ENCODE peak calls at places on chromosomes 11 and 22, in ten cellular contexts. One of them, this sample, is unnamed.

GRCh38 chr11:19951558-19952083 is 208.7 kb downstream of the DBX1 start:
- DNase-seq in activated CD4-positive, alpha-beta T cell treated with anti-CD3 and anti-CD28 coated beads, Interleukin-2, amount 10 ng/mL, durations not matched to agents 24 days and 14 days: peak; percentile 71
- DNase-seq in Jurkat, Clone E6-1: peak; percentile 26
- DNase-seq in left ventricle myocardium superior: no peak
- DNase-seq in osteoblast: peak; percentile 37
- DNase-seq in AG04450: no peak
- DNase-seq in NCI-H460: peak; percentile 69
- DNase-seq in posterior vena cava: no peak
- DNase-seq in Ammon's horn: peak; percentile 72
- DNase-seq in cardiac fibroblast: peak; percentile 72
- DNase-seq in this sample: peak; percentile 80

GRCh38 chr11:116813781-116814471 is 9.2 kb downstream of the APOA4 start:
- DNase-seq in Jurkat, Clone E6-1: no peak
- DNase-seq in cardiac fibroblast: peak; percentile 45
- DNase-seq in NCI-H460: no peak
- DNase-seq in AG04450: no peak
- DNase-seq in activated CD4-positive, alpha-beta T cell treated with anti-CD3 and anti-CD28 coated beads, Interleukin-2, amount 10 ng/mL, durations not matched to agents 24 days and 14 days: peak; percentile 55
- DNase-seq in left ventricle myocardium superior: no peak
- DNase-seq in osteoblast: no peak
- DNase-seq in Ammon's horn: no peak
- DNase-seq in posterior vena cava: no peak
- DNase-seq in this sample: no peak

GRCh38 chr22:50489363-50490243 is 2.9 kb downstream of the MIOX start:
- DNase-seq in cardiac fibroblast: no peak
- DNase-seq in activated CD4-positive, alpha-beta T cell treated with anti-CD3 and anti-CD28 coated beads, Interleukin-2, amount 10 ng/mL, durations not matched to agents 24 days and 14 days: no peak
- DNase-seq in osteoblast: peak; percentile 81
- DNase-seq in AG04450: no peak
- DNase-seq in left ventricle myocardium superior: no peak
- DNase-seq in Jurkat, Clone E6-1: no peak
- DNase-seq in NCI-H460: no peak
- DNase-seq in Ammon's horn: no peak
- DNase-seq in posterior vena cava: no peak
- DNase-seq in this sample: no peak

GRCh38 chr11:46983598-46983997 is 47.0 kb downstream of the CSTPP1 start:
- DNase-seq in posterior vena cava: no peak
- DNase-seq in cardiac fibroblast: no peak
- DNase-seq in osteoblast: no peak
- DNase-seq in left ventricle myocardium superior: no peak
- DNase-seq in Ammon's horn: no peak
- DNase-seq in activated CD4-positive, alpha-beta T cell treated with anti-CD3 and anti-CD28 coated beads, Interleukin-2, amount 10 ng/mL, durations not matched to agents 24 days and 14 days: no peak
- DNase-seq in NCI-H460: no peak
- DNase-seq in Jurkat, Clone E6-1: peak; percentile 79
- DNase-seq in AG04450: no peak
- DNase-seq in this sample: no peak

GRCh38 chr11:44484211-44484610 is 81.3 kb upstream of the CD82 start:
- DNase-seq in posterior vena cava: no peak
- DNase-seq in Jurkat, Clone E6-1: no peak
- DNase-seq in left ventricle myocardium superior: no peak
- DNase-seq in activated CD4-positive, alpha-beta T cell treated with anti-CD3 and anti-CD28 coated beads, Interleukin-2, amount 10 ng/mL, durations not matched to agents 24 days and 14 days: no peak
- DNase-seq in osteoblast: peak; percentile 81
- DNase-seq in cardiac fibroblast: peak; percentile 42
- DNase-seq in AG04450: no peak
- DNase-seq in NCI-H460: no peak
- DNase-seq in Ammon's horn: no peak
- DNase-seq in this sample: no peak

GRCh38 chr11:7143908-7144307 is 55.1 kb downstream of the RBMXL2 start:
- DNase-seq in AG04450: no peak
- DNase-seq in cardiac fibroblast: peak; percentile 54
- DNase-seq in activated CD4-positive, alpha-beta T cell treated with anti-CD3 and anti-CD28 coated beads, Interleukin-2, amount 10 ng/mL, durations not matched to agents 24 days and 14 days: no peak
- DNase-seq in Ammon's horn: peak; percentile 61
- DNase-seq in Jurkat, Clone E6-1: peak; percentile 14
- DNase-seq in NCI-H460: no peak
- DNase-seq in posterior vena cava: no peak
- DNase-seq in osteoblast: no peak
- DNase-seq in left ventricle myocardium superior: no peak
- DNase-seq in this sample: peak; percentile 77

GRCh38 chr11:105144887-105145286 is 5.3 kb upstream of the CARD18 start:
- DNase-seq in cardiac fibroblast: peak; percentile 78
- DNase-seq in NCI-H460: peak; percentile 51
- DNase-seq in posterior vena cava: no peak
- DNase-seq in osteoblast: no peak
- DNase-seq in Ammon's horn: no peak
- DNase-seq in activated CD4-positive, alpha-beta T cell treated with anti-CD3 and anti-CD28 coated beads, Interleukin-2, amount 10 ng/mL, durations not matched to agents 24 days and 14 days: no peak
- DNase-seq in Jurkat, Clone E6-1: no peak
- DNase-seq in AG04450: peak; percentile 42
- DNase-seq in left ventricle myocardium superior: no peak
- DNase-seq in this sample: no peak

GRCh38 chr11:125402436-125402835 is 93.6 kb downstream of the FEZ1 start:
- DNase-seq in NCI-H460: no peak
- DNase-seq in Ammon's horn: no peak
- DNase-seq in cardiac fibroblast: peak; percentile 36
- DNase-seq in activated CD4-positive, alpha-beta T cell treated with anti-CD3 and anti-CD28 coated beads, Interleukin-2, amount 10 ng/mL, durations not matched to agents 24 days and 14 days: no peak
- DNase-seq in AG04450: no peak
- DNase-seq in left ventricle myocardium superior: no peak
- DNase-seq in Jurkat, Clone E6-1: no peak
- DNase-seq in osteoblast: no peak
- DNase-seq in posterior vena cava: peak; percentile 9
- DNase-seq in this sample: no peak

GRCh38 chr22:32466496-32466895 is 2.2 kb upstream of the BPIFC start:
- DNase-seq in NCI-H460: no peak
- DNase-seq in left ventricle myocardium superior: no peak
- DNase-seq in activated CD4-positive, alpha-beta T cell treated with anti-CD3 and anti-CD28 coated beads, Interleukin-2, amount 10 ng/mL, durations not matched to agents 24 days and 14 days: no peak
- DNase-seq in osteoblast: no peak
- DNase-seq in posterior vena cava: no peak
- DNase-seq in cardiac fibroblast: no peak
- DNase-seq in Jurkat, Clone E6-1: no peak
- DNase-seq in Ammon's horn: no peak
- DNase-seq in AG04450: no peak
- DNase-seq in this sample: no peak

GRCh38 chr11:62601114-62601363 is 626 bp downstream of the MTA2 start:
- DNase-seq in Ammon's horn: peak; percentile 54
- DNase-seq in NCI-H460: no peak
- DNase-seq in cardiac fibroblast: no peak
- DNase-seq in AG04450: no peak
- DNase-seq in left ventricle myocardium superior: peak; percentile 75
- DNase-seq in osteoblast: peak; percentile 89
- DNase-seq in posterior vena cava: peak; percentile 90
- DNase-seq in activated CD4-positive, alpha-beta T cell treated with anti-CD3 and anti-CD28 coated beads, Interleukin-2, amount 10 ng/mL, durations not matched to agents 24 days and 14 days: peak; percentile 87
- DNase-seq in Jurkat, Clone E6-1: no peak
- DNase-seq in this sample: no peak

GRCh38 chr22:42434283-42434682 is 2.1 kb upstream of the NFAM1 start:
- DNase-seq in AG04450: no peak
- DNase-seq in activated CD4-positive, alpha-beta T cell treated with anti-CD3 and anti-CD28 coated beads, Interleukin-2, amount 10 ng/mL, durations not matched to agents 24 days and 14 days: no peak
- DNase-seq in NCI-H460: no peak
- DNase-seq in Jurkat, Clone E6-1: no peak
- DNase-seq in Ammon's horn: peak; percentile 15
- DNase-seq in left ventricle myocardium superior: peak; percentile 55
- DNase-seq in posterior vena cava: no peak
- DNase-seq in cardiac fibroblast: no peak
- DNase-seq in osteoblast: peak; percentile 44
- DNase-seq in this sample: no peak

GRCh38 chr22:17945851-17946690 is 78.3 kb downstream of the MICAL3 start:
- DNase-seq in AG04450: no peak
- DNase-seq in activated CD4-positive, alpha-beta T cell treated with anti-CD3 and anti-CD28 coated beads, Interleukin-2, amount 10 ng/mL, durations not matched to agents 24 days and 14 days: no peak
- DNase-seq in NCI-H460: no peak
- DNase-seq in osteoblast: peak; percentile 59
- DNase-seq in Jurkat, Clone E6-1: no peak
- DNase-seq in posterior vena cava: peak; percentile 41
- DNase-seq in Ammon's horn: no peak
- DNase-seq in left ventricle myocardium superior: no peak
- DNase-seq in cardiac fibroblast: no peak
- DNase-seq in this sample: peak; percentile 78

GRCh38 chr22:19674129-19674928 is 40.0 kb upstream of the SEPTIN5 start:
- DNase-seq in activated CD4-positive, alpha-beta T cell treated with anti-CD3 and anti-CD28 coated beads, Interleukin-2, amount 10 ng/mL, durations not matched to agents 24 days and 14 days: no peak
- DNase-seq in osteoblast: no peak
- DNase-seq in cardiac fibroblast: no peak
- DNase-seq in posterior vena cava: no peak
- DNase-seq in NCI-H460: no peak
- DNase-seq in Ammon's horn: no peak
- DNase-seq in Jurkat, Clone E6-1: no peak
- DNase-seq in AG04450: no peak
- DNase-seq in left ventricle myocardium superior: no peak
- DNase-seq in this sample: no peak

GRCh38 chr11:726278-726915 is 20.4 kb downstream of the EPS8L2 start:
- DNase-seq in NCI-H460: no peak
- DNase-seq in activated CD4-positive, alpha-beta T cell treated with anti-CD3 and anti-CD28 coated beads, Interleukin-2, amount 10 ng/mL, durations not matched to agents 24 days and 14 days: peak; percentile 88
- DNase-seq in Ammon's horn: no peak
- DNase-seq in posterior vena cava: peak; percentile 90
- DNase-seq in left ventricle myocardium superior: peak; percentile 50
- DNase-seq in Jurkat, Clone E6-1: no peak
- DNase-seq in cardiac fibroblast: peak; percentile 33
- DNase-seq in osteoblast: peak; percentile 94
- DNase-seq in AG04450: no peak
- DNase-seq in this sample: no peak

GRCh38 chr11:130390071-130390758 is 38.2 kb downstream of the ADAMTS8 start:
- DNase-seq in activated CD4-positive, alpha-beta T cell treated with anti-CD3 and anti-CD28 coated beads, Interleukin-2, amount 10 ng/mL, durations not matched to agents 24 days and 14 days: no peak
- DNase-seq in osteoblast: peak; percentile 94
- DNase-seq in posterior vena cava: no peak
- DNase-seq in cardiac fibroblast: peak; percentile 82
- DNase-seq in Ammon's horn: peak; percentile 89
- DNase-seq in NCI-H460: peak; percentile 23
- DNase-seq in Jurkat, Clone E6-1: peak; percentile 23
- DNase-seq in left ventricle myocardium superior: no peak
- DNase-seq in AG04450: peak; percentile 97
- DNase-seq in this sample: peak; percentile 49

GRCh38 chr22:50329236-50329635 is 2.4 kb upstream of the DENND6B start:
- DNase-seq in posterior vena cava: no peak
- DNase-seq in NCI-H460: no peak
- DNase-seq in osteoblast: peak; percentile 49
- DNase-seq in left ventricle myocardium superior: no peak
- DNase-seq in Jurkat, Clone E6-1: no peak
- DNase-seq in cardiac fibroblast: peak; percentile 68
- DNase-seq in Ammon's horn: no peak
- DNase-seq in activated CD4-positive, alpha-beta T cell treated with anti-CD3 and anti-CD28 coated beads, Interleukin-2, amount 10 ng/mL, durations not matched to agents 24 days and 14 days: no peak
- DNase-seq in AG04450: no peak
- DNase-seq in this sample: no peak

GRCh38 chr11:126748097-126748756 is 252.3 kb downstream of the KIRREL3 start:
- DNase-seq in left ventricle myocardium superior: no peak
- DNase-seq in Ammon's horn: no peak
- DNase-seq in AG04450: no peak
- DNase-seq in Jurkat, Clone E6-1: peak; percentile 37
- DNase-seq in cardiac fibroblast: no peak
- DNase-seq in activated CD4-positive, alpha-beta T cell treated with anti-CD3 and anti-CD28 coated beads, Interleukin-2, amount 10 ng/mL, durations not matched to agents 24 days and 14 days: no peak
- DNase-seq in osteoblast: no peak
- DNase-seq in NCI-H460: no peak
- DNase-seq in posterior vena cava: no peak
- DNase-seq in this sample: no peak

GRCh38 chr22:49620666-49621065 is 207.0 kb downstream of the BRD1 start:
- DNase-seq in AG04450: no peak
- DNase-seq in posterior vena cava: peak; percentile 55
- DNase-seq in Jurkat, Clone E6-1: no peak
- DNase-seq in NCI-H460: no peak
- DNase-seq in cardiac fibroblast: no peak
- DNase-seq in left ventricle myocardium superior: peak; percentile 14
- DNase-seq in osteoblast: no peak
- DNase-seq in Ammon's horn: no peak
- DNase-seq in activated CD4-positive, alpha-beta T cell treated with anti-CD3 and anti-CD28 coated beads, Interleukin-2, amount 10 ng/mL, durations not matched to agents 24 days and 14 days: no peak
- DNase-seq in this sample: no peak

GRCh38 chr11:62988281-62988680 is 3.5 kb upstream of the SLC22A6 start:
- DNase-seq in NCI-H460: no peak
- DNase-seq in AG04450: no peak
- DNase-seq in posterior vena cava: no peak
- DNase-seq in left ventricle myocardium superior: no peak
- DNase-seq in cardiac fibroblast: no peak
- DNase-seq in Ammon's horn: no peak
- DNase-seq in Jurkat, Clone E6-1: no peak
- DNase-seq in osteoblast: peak; percentile 44
- DNase-seq in activated CD4-positive, alpha-beta T cell treated with anti-CD3 and anti-CD28 coated beads, Interleukin-2, amount 10 ng/mL, durations not matched to agents 24 days and 14 days: no peak
- DNase-seq in this sample: no peak

GRCh38 chr11:78742430-78742829 is 167.8 kb upstream of the NARS2 start:
- DNase-seq in cardiac fibroblast: no peak
- DNase-seq in osteoblast: no peak
- DNase-seq in Ammon's horn: peak; percentile 52
- DNase-seq in AG04450: no peak
- DNase-seq in posterior vena cava: no peak
- DNase-seq in NCI-H460: no peak
- DNase-seq in left ventricle myocardium superior: peak; percentile 79
- DNase-seq in Jurkat, Clone E6-1: no peak
- DNase-seq in activated CD4-positive, alpha-beta T cell treated with anti-CD3 and anti-CD28 coated beads, Interleukin-2, amount 10 ng/mL, durations not matched to agents 24 days and 14 days: no peak
- DNase-seq in this sample: no peak

GRCh38 chr11:119161871-119162270 is 6.7 kb upstream of the NLRX1 start:
- DNase-seq in Ammon's horn: no peak
- DNase-seq in posterior vena cava: peak; percentile 58
- DNase-seq in osteoblast: peak; percentile 66
- DNase-seq in activated CD4-positive, alpha-beta T cell treated with anti-CD3 and anti-CD28 coated beads, Interleukin-2, amount 10 ng/mL, durations not matched to agents 24 days and 14 days: no peak
- DNase-seq in cardiac fibroblast: no peak
- DNase-seq in left ventricle myocardium superior: no peak
- DNase-seq in NCI-H460: no peak
- DNase-seq in Jurkat, Clone E6-1: no peak
- DNase-seq in AG04450: no peak
- DNase-seq in this sample: no peak

GRCh38 chr11:79174045-79175008 is 266.5 kb downstream of the TENM4 start:
- DNase-seq in osteoblast: peak; percentile 38
- DNase-seq in activated CD4-positive, alpha-beta T cell treated with anti-CD3 and anti-CD28 coated beads, Interleukin-2, amount 10 ng/mL, durations not matched to agents 24 days and 14 days: no peak
- DNase-seq in cardiac fibroblast: peak; percentile 10
- DNase-seq in posterior vena cava: no peak
- DNase-seq in NCI-H460: no peak
- DNase-seq in AG04450: no peak
- DNase-seq in Jurkat, Clone E6-1: no peak
- DNase-seq in Ammon's horn: no peak
- DNase-seq in left ventricle myocardium superior: no peak
- DNase-seq in this sample: no peak

GRCh38 chr11:64148200-64148916 is 17.6 kb downstream of the MACROD1 start:
- DNase-seq in left ventricle myocardium superior: peak; percentile 93
- DNase-seq in NCI-H460: peak; percentile 54
- DNase-seq in AG04450: peak; percentile 24
- DNase-seq in osteoblast: peak; percentile 99
- DNase-seq in Jurkat, Clone E6-1: no peak
- DNase-seq in cardiac fibroblast: peak; percentile 73
- DNase-seq in posterior vena cava: peak; percentile 92
- DNase-seq in activated CD4-positive, alpha-beta T cell treated with anti-CD3 and anti-CD28 coated beads, Interleukin-2, amount 10 ng/mL, durations not matched to agents 24 days and 14 days: peak; percentile 91
- DNase-seq in Ammon's horn: peak; percentile 95
- DNase-seq in this sample: peak; percentile 82

GRCh38 chr11:32562839-32563599 is 20.6 kb upstream of the EIF3M start:
- DNase-seq in cardiac fibroblast: no peak
- DNase-seq in posterior vena cava: no peak
- DNase-seq in Ammon's horn: no peak
- DNase-seq in osteoblast: no peak
- DNase-seq in Jurkat, Clone E6-1: no peak
- DNase-seq in NCI-H460: no peak
- DNase-seq in AG04450: no peak
- DNase-seq in left ventricle myocardium superior: no peak
- DNase-seq in activated CD4-positive, alpha-beta T cell treated with anti-CD3 and anti-CD28 coated beads, Interleukin-2, amount 10 ng/mL, durations not matched to agents 24 days and 14 days: no peak
- DNase-seq in this sample: no peak

GRCh38 chr11:67240575-67241389 is 25.5 kb upstream of the GRK2 start:
- DNase-seq in cardiac fibroblast: peak; percentile 84
- DNase-seq in NCI-H460: peak; percentile 18
- DNase-seq in left ventricle myocardium superior: peak; percentile 64
- DNase-seq in osteoblast: peak; percentile 88
- DNase-seq in AG04450: peak; percentile 38
- DNase-seq in Jurkat, Clone E6-1: peak; percentile 48
- DNase-seq in Ammon's horn: peak; percentile 64
- DNase-seq in activated CD4-positive, alpha-beta T cell treated with anti-CD3 and anti-CD28 coated beads, Interleukin-2, amount 10 ng/mL, durations not matched to agents 24 days and 14 days: peak; percentile 94
- DNase-seq in posterior vena cava: peak; percentile 89
- DNase-seq in this sample: peak; percentile 56

GRCh38 chr22:36925388-36926290 is 12.2 kb downstream of the CSF2RB start:
- DNase-seq in posterior vena cava: no peak
- DNase-seq in AG04450: no peak
- DNase-seq in osteoblast: peak; percentile 95
- DNase-seq in Ammon's horn: no peak
- DNase-seq in activated CD4-positive, alpha-beta T cell treated with anti-CD3 and anti-CD28 coated beads, Interleukin-2, amount 10 ng/mL, durations not matched to agents 24 days and 14 days: no peak
- DNase-seq in left ventricle myocardium superior: no peak
- DNase-seq in cardiac fibroblast: peak; percentile 23
- DNase-seq in NCI-H460: no peak
- DNase-seq in Jurkat, Clone E6-1: no peak
- DNase-seq in this sample: no peak

GRCh38 chr11:16785520-16786128 is 47.2 kb downstream of the C11orf58 start:
- DNase-seq in cardiac fibroblast: peak; percentile 86
- DNase-seq in NCI-H460: peak; percentile 63
- DNase-seq in activated CD4-positive, alpha-beta T cell treated with anti-CD3 and anti-CD28 coated beads, Interleukin-2, amount 10 ng/mL, durations not matched to agents 24 days and 14 days: peak; percentile 86
- DNase-seq in left ventricle myocardium superior: peak; percentile 58
- DNase-seq in posterior vena cava: peak; percentile 83
- DNase-seq in Ammon's horn: peak; percentile 88
- DNase-seq in osteoblast: peak; percentile 95
- DNase-seq in AG04450: peak; percentile 59
- DNase-seq in Jurkat, Clone E6-1: peak; percentile 58
- DNase-seq in this sample: peak; percentile 76

GRCh38 chr11:2927851-2928604 is 1.2 kb downstream of the PHLDA2 start:
- DNase-seq in AG04450: no peak
- DNase-seq in osteoblast: peak; percentile 97
- DNase-seq in activated CD4-positive, alpha-beta T cell treated with anti-CD3 and anti-CD28 coated beads, Interleukin-2, amount 10 ng/mL, durations not matched to agents 24 days and 14 days: no peak
- DNase-seq in posterior vena cava: peak; percentile 85
- DNase-seq in left ventricle myocardium superior: peak; percentile 29
- DNase-seq in Ammon's horn: no peak
- DNase-seq in cardiac fibroblast: peak; percentile 55
- DNase-seq in Jurkat, Clone E6-1: no peak
- DNase-seq in NCI-H460: no peak
- DNase-seq in this sample: no peak